ENCODE peak calls at places on chromosomes 12 and 14, in ten cellular contexts. Z, E, F, K, C, I, T, V, D and Q are unnamed samples.

GRCh38 chr14:91681116-91681515 is 50.8 kb downstream of the CATSPERB start:
- DNase-seq in Z (no peak), E (no peak), F (no peak), K (no peak), C (no peak), I (no peak), T (no peak), V (no peak), D (no peak), Q (no peak)

GRCh38 chr14:60594077-60594476 is 55.2 kb downstream of the SIX1 start:
- DNase-seq in Z (no peak), E (no peak), F (no peak), K (no peak), C (no peak), I (no peak), T (no peak), V (no peak), D (no peak), Q (no peak)

GRCh38 chr12:92403210-92404175 is 257.8 kb upstream of the BTG1 start:
- DNase-seq in Z (no peak), E (no peak), F (no peak), K (no peak), C (no peak), I (no peak), T (no peak), V (peak; percentile 12), D (no peak), Q (no peak)

GRCh38 chr14:90093942-90094595 is 32.3 kb downstream of the KCNK13 start:
- DNase-seq in Z (no peak), E (no peak), F (no peak), K (peak; percentile 35), C (no peak), I (no peak), T (peak; percentile 7), V (peak; percentile 70), D (no peak), Q (no peak)

GRCh38 chr12:50024804-50025186 is 499 bp downstream of the RACGAP1 start:
- DNase-seq in Z (no peak), E (no peak), F (no peak), K (peak; percentile 7), C (no peak), I (no peak), T (no peak), V (no peak), D (no peak), Q (no peak)

GRCh38 chr12:52063986-52064649 is 5.7 kb upstream of the ATG101 start:
- DNase-seq in Z (no peak), E (no peak), F (no peak), K (peak; percentile 94), C (no peak), I (peak; percentile 58), T (peak; percentile 98), V (peak; percentile 88), D (no peak), Q (no peak)

GRCh38 chr14:92460541-92460915 is 53.1 kb upstream of the RIN3 start:
- DNase-seq in Z (peak; percentile 7), E (no peak), F (no peak), K (no peak), C (no peak), I (no peak), T (no peak), V (no peak), D (no peak), Q (no peak)

GRCh38 chr12:6318440-6318879 is 8.0 kb downstream of the PLEKHG6 start:
- DNase-seq in Z (no peak), E (no peak), F (no peak), K (no peak), C (no peak), I (no peak), T (no peak), V (no peak), D (no peak), Q (no peak)

GRCh38 chr12:31702047-31702446 is 26.8 kb downstream of the AMN1 start:
- DNase-seq in Z (no peak), E (no peak), F (no peak), K (peak; percentile 46), C (no peak), I (no peak), T (peak; percentile 3), V (peak; percentile 62), D (no peak), Q (no peak)

DNA sequence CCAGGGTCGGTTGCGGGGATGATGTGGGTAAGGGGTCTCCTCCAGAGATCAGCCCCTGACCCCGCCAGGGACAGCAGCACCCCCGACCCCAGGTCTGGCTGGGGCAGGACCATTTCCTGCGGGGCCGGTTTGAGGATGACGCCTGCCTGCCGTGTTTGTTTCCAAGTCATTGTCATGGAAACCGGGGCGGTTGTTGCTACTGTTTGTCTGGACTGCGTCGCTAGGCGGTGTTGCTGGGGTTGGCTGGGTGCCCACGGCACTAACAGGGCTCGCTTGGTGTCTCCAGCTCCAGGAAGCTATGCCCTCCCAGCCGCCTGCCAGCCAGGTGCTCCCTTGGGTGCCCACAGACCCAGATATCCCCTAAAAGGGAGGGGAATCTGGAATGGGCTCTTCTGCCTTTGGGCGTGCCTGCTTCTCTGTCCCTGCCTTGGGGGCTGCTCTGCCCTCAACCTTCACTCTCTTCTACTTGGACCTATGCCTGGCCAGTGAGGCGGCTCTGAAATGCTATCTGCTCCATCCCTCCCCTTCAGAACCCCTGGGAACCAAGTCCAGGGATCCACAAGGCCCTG is 4.7 kb upstream of the CRIP1 start:
- DNase-seq in Z (peak; percentile 95), E (peak; percentile 49), F (peak; percentile 91), K (peak; percentile 96), C (peak; percentile 87), I (peak; percentile 97), T (peak; percentile 96), V (peak; percentile 99), D (peak; percentile 81), Q (peak; percentile 70)
- TF ChIP-seq CTCF in Z (no peak), E (peak; percentile 12), F (no peak), K (no peak), C (peak; percentile 10), I (no peak), T (peak; percentile 24), V (peak; percentile 41), D (no peak), Q (peak; percentile 22)

GRCh38 chr14:24394275-24394674 is 4.5 kb upstream of the NYNRIN start:
- DNase-seq in Z (no peak), E (no peak), F (no peak), K (no peak), C (no peak), I (no peak), T (no peak), V (no peak), D (no peak), Q (no peak)
- TF ChIP-seq CTCF in Z (no peak), E (no peak), F (no peak), K (no peak), C (no peak), I (no peak), T (peak; percentile 1), V (no peak), D (no peak), Q (no peak)

GRCh38 chr14:50667491-50668007 is 557 bp downstream of the SAV1 start:
- DNase-seq in Z (peak; percentile 72), E (peak; percentile 36), F (no peak), K (no peak), C (no peak), I (peak; percentile 58), T (no peak), V (no peak), D (no peak), Q (no peak)
- TF ChIP-seq CTCF in Z (no peak), E (peak; percentile 38), F (no peak), K (no peak), C (no peak), I (no peak), T (no peak), V (no peak), D (no peak), Q (no peak)

DNA sequence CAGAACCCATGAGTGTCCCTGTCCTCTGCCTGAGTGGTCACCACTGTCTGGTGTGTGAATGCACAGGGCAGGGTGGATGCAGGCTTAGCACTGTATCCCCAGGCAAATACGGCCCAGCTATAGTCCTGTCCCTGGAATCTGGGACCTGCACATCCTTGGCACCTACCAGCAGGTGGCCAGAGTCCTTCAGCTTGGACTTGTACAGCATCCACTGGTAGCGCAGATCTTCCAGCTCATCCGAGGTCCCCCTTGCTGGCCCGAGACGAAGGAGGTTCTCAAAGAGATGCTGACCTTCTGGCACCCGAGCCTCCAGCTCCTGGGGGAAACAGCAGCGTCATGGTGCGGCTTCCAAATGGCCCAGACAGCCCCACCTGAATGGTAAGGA is 83.4 kb downstream of the SYNE3 start:
- DNase-seq in Z (no peak), E (no peak), F (no peak), K (no peak), C (no peak), I (no peak), T (no peak), V (no peak), D (no peak), Q (no peak)
- TF ChIP-seq CTCF in Z (no peak), E (no peak), F (no peak), K (no peak), C (peak; percentile 10), I (no peak), T (peak; percentile 4), V (peak; percentile 26), D (no peak), Q (no peak)

GRCh38 chr12:113519464-113520191 is 48.0 kb upstream of the LHX5 start:
- DNase-seq in Z (no peak), E (no peak), F (no peak), K (no peak), C (no peak), I (no peak), T (no peak), V (no peak), D (no peak), Q (no peak)

GRCh38 chr12:113528606-113529005 is 56.9 kb upstream of the LHX5 start:
- DNase-seq in Z (no peak), E (no peak), F (no peak), K (no peak), C (no peak), I (no peak), T (no peak), V (no peak), D (no peak), Q (no peak)

GRCh38 chr12:113525066-113525465 is 53.4 kb upstream of the LHX5 start:
- DNase-seq in Z (no peak), E (no peak), F (no peak), K (no peak), C (no peak), I (no peak), T (no peak), V (no peak), D (no peak), Q (no peak)

DNA sequence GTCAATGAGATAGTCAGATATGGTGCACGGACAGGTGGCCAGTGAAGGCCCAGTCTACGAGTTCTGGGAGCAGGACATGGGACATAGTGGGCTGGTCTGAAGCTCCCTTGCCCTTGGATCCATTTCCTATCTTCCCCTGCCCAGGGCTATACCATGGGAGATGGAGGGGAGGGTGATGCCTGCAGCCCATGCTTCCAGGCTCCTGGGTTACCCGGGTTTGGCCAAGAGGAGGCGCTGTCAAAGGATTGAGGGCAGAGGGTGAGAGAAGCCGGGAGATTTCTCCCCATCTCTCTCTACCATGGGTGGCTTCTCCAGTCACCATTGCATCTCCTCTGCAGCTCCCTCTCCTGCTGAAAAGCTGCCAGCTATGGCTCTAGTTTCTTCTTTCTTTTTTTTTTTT is 52.8 kb upstream of the LHX5 start:
- DNase-seq in Z (no peak), E (no peak), F (no peak), K (no peak), C (no peak), I (no peak), T (no peak), V (no peak), D (peak; percentile 65), Q (no peak)
- TF ChIP-seq CTCF in Z (no peak), E (no peak), F (no peak), K (no peak), C (no peak), I (no peak), T (no peak), V (no peak), D (peak; percentile 57), Q (no peak)

GRCh38 chr12:112294793-112295192 is 87.4 kb downstream of the HECTD4 start:
- DNase-seq in Z (no peak), E (no peak), F (no peak), K (peak; percentile 34), C (no peak), I (no peak), T (peak; percentile 61), V (peak; percentile 59), D (no peak), Q (no peak)
- TF ChIP-seq CTCF in Z (no peak), E (no peak), F (peak; percentile 19), K (peak; percentile 32), C (no peak), I (no peak), T (peak; percentile 34), V (peak; percentile 53), D (no peak), Q (no peak)